ENCODE peak calls at places on chromosomes 16 and 17, in four cellular contexts. C, K, F and R are unnamed samples.

GRCh38 chr17:7842380-7842949 is 8.4 kb downstream of the KDM6B start:
- DNase-seq in C (peak), K (no peak), F (peak), R (peak)

GRCh38 chr16:79286646-79287423 is 313.7 kb downstream of the MAF start:
- DNase-seq in C (peak), K (peak), F (no peak), R (peak)

GRCh38 chr17:79991924-79992656 is 43.6 kb downstream of the TBC1D16 start:
- DNase-seq in C (no peak), K (no peak), F (no peak), R (no peak)

GRCh38 chr16:27439273-27440018 is 37.5 kb downstream of the IL21R start:
- DNase-seq in C (no peak), K (no peak), F (no peak), R (no peak)

GRCh38 chr16:3022697-3023414 is 886 bp downstream of the HCFC1R1 start:
- DNase-seq in C (peak), K (no peak), F (no peak), R (no peak)

GRCh38 chr17:57210224-57210553 is 46.1 kb upstream of the MSI2 start:
- DNase-seq in C (no peak), K (no peak), F (no peak), R (no peak)

GRCh38 chr16:25299792-25300590 is 42.3 kb upstream of the ZKSCAN2 start:
- DNase-seq in C (no peak), K (no peak), F (no peak), R (no peak)

GRCh38 chr16:4339909-4340308 is 11.2 kb downstream of the PAM16 start:
- DNase-seq in C (no peak), K (no peak), F (no peak), R (no peak)

GRCh38 chr17:2302740-2303277 is 776 bp downstream of the SMG6 start:
- DNase-seq in C (no peak), K (no peak), F (no peak), R (no peak)

GRCh38 chr16:28193530-28194423 is 18.0 kb downstream of the XPO6 start:
- DNase-seq in C (peak), K (no peak), F (no peak), R (no peak)

GRCh38 chr16:85919271-85920267 is 20.6 kb downstream of the IRF8 start:
- DNase-seq in C (no peak), K (no peak), F (no peak), R (no peak)

GRCh38 chr17:53462393-53462811 is 360.3 kb upstream of the KIF2B start:
- DNase-seq in C (no peak), K (no peak), F (no peak), R (no peak)

GRCh38 chr16:12260647-12261262 is 284.2 kb downstream of the SNX29 start:
- DNase-seq in C (no peak), K (no peak), F (peak), R (no peak)

GRCh38 chr17:31515226-31515759 is 123.8 kb downstream of the RAB11FIP4 start:
- DNase-seq in C (no peak), K (no peak), F (no peak), R (no peak)

GRCh38 chr16:8795818-8796217 is 1.6 kb downstream of the TMEM186 start:
- DNase-seq in C (no peak), K (no peak), F (no peak), R (no peak)

GRCh38 chr16:78309763-78310162 is 210.3 kb downstream of the WWOX start:
- DNase-seq in C (no peak), K (no peak), F (no peak), R (no peak)

GRCh38 chr16:77588389-77588788 is 133.9 kb upstream of the NUDT7 start:
- DNase-seq in C (no peak), K (no peak), F (no peak), R (no peak)

GRCh38 chr17:67246648-67247415 is 1.8 kb upstream of the HELZ start:
- DNase-seq in C (no peak), K (peak), F (peak), R (no peak)

GRCh38 chr16:57266531-57267268 is 17.8 kb downstream of the PLLP start:
- DNase-seq in C (no peak), K (no peak), F (peak), R (no peak)

GRCh38 chr16:4075534-4075933 is 40.7 kb downstream of the ADCY9 start:
- DNase-seq in C (no peak), K (no peak), F (no peak), R (no peak)

GRCh38 chr16:54934536-54935410 is 4.1 kb downstream of the IRX5 start:
- DNase-seq in C (no peak), K (no peak), F (no peak), R (no peak)

GRCh38 chr16:29825145-29826044 is 5.1 kb downstream of the MVP start:
- DNase-seq in C (no peak), K (no peak), F (peak), R (peak)

GRCh38 chr16:67718668-67719047 is 458 bp downstream of the GFOD2 start:
- DNase-seq in C (no peak), K (no peak), F (peak), R (no peak)

GRCh38 chr17:4215882-4216411 is 47.8 kb downstream of the ANKFY1 start:
- DNase-seq in C (no peak), K (no peak), F (no peak), R (no peak)

GRCh38 chr17:40122944-40123810 is 1.4 kb downstream of the MSL1 start:
- DNase-seq in C (peak), K (no peak), F (peak), R (peak)

GRCh38 chr16:64773184-64773583 is 348.7 kb downstream of the CDH11 start:
- DNase-seq in C (no peak), K (no peak), F (no peak), R (no peak)

GRCh38 chr17:76082326-76083251 is 3.6 kb downstream of the ZACN start:
- DNase-seq in C (no peak), K (no peak), F (no peak), R (peak)

GRCh38 chr17:67620636-67621035 is 97.1 kb upstream of the NOL11 start:
- DNase-seq in C (no peak), K (no peak), F (no peak), R (no peak)

GRCh38 chr17:5715478-5715877 is 131.2 kb upstream of the NLRP1 start:
- DNase-seq in C (peak), K (no peak), F (no peak), R (no peak)

GRCh38 chr17:17682293-17682736 is 1.1 kb downstream of the RAI1 start:
- DNase-seq in C (peak), K (no peak), F (peak), R (no peak)

GRCh38 chr17:28240688-28241340 is 78.2 kb upstream of the TMEM97 start:
- DNase-seq in C (no peak), K (no peak), F (no peak), R (no peak)

GRCh38 chr16:85690469-85691064 is 1.8 kb upstream of the GINS2 start:
- DNase-seq in C (no peak), K (no peak), F (peak), R (no peak)

GRCh38 chr16:75000481-75001081 is 1.8 kb downstream of the ZNRF1 start:
- DNase-seq in C (peak), K (no peak), F (no peak), R (no peak)

GRCh38 chr17:77830816-77831490 is 127.5 kb upstream of the TNRC6C start:
- DNase-seq in C (no peak), K (no peak), F (no peak), R (no peak)

GRCh38 chr17:75769536-75769935 is 4.5 kb upstream of the GALK1 start:
- DNase-seq in C (no peak), K (no peak), F (no peak), R (no peak)

GRCh38 chr17:42121066-42121769 is at the start of gene KAT2A:
- DNase-seq in C (peak), K (no peak), F (peak), R (peak)

GRCh38 chr17:4420692-4421131 is 13.0 kb upstream of the SPNS3 start:
- DNase-seq in C (peak), K (peak), F (peak), R (peak)

GRCh38 chr17:9386401-9386800 is 189.2 kb downstream of the STX8 start:
- DNase-seq in C (peak), K (no peak), F (no peak), R (no peak)

DNA sequence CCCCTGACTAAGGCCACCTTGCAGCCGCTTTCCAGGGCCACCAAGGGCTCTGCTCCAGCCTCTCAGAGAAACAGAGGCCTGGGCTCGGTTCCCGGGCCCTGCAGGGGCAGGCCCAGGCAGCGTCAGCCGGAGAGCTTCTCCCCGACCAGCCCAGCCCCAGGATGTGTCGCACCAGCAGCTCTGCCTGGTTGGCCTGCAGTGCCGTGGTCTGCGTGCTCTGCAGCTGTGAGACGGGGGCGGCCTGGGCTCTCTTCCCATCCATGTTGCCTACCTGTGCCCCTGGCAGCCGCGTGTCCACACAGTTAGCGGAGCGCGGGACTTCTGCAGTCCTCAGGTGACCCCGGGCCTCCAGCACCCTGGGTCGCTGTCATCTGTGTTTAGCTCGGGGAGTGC is 4.8 kb downstream of the IGFALS start:
- DNase-seq in C (no peak), K (no peak), F (no peak), R (no peak)
- TF ChIP-seq SPI1 in C (no peak), K (no peak), F (no peak), R (no peak)

GRCh38 chr17:45060382-45060823 is 714 bp upstream of the NMT1 start:
- DNase-seq in C (no peak), K (no peak), F (no peak), R (no peak)
- TF ChIP-seq SPI1 in C (no peak), K (no peak), F (no peak), R (no peak)

GRCh38 chr17:81865358-81865732 is 5.0 kb upstream of the P4HB start:
- DNase-seq in C (no peak), K (no peak), F (no peak), R (no peak)

GRCh38 chr17:81867123-81867951 is 3.8 kb downstream of the ARHGDIA start:
- DNase-seq in C (peak), K (no peak), F (peak), R (no peak)

GRCh38 chr17:81866440-81867122 is 4.6 kb downstream of the ARHGDIA start:
- DNase-seq in C (peak), K (no peak), F (peak), R (no peak)

GRCh38 chr17:81863833-81864768 is 3.8 kb upstream of the P4HB start:
- DNase-seq in C (no peak), K (no peak), F (no peak), R (no peak)

DNA sequence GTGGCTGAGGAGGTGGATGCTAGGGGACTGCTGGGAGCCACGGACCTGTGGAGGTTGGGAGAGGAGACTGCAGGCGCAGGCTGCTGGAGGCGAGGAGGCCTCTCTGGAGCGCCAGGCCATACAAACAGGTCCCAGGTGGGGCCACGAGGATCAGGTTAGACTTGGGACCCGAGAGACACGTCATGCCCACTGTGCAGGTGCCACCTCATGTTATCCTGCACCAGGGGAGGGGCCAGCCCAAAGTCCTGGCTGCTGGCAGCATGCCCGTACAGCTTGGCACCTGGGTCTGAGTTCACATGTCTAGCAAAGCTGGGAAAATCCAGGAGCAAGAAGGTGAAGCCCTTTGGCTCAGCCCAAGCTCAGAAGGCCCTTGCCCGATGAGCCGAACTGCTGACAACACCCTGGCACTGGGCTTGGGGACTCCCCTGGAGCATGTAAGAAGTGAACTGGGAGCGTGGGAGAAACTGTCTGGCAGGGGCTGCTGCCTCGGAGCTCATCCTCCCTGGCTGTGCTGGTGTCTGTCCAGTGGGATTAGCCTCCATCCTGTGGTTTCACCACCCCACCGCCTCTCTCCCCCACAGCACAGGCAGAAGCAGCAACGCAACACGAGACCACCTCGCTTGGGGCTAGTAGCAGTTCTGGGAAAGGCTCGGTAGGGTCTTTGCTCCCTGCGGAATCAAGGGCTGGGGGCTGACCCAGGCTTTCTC is 5.3 kb downstream of the ARHGDIA start:
- DNase-seq in C (no peak), K (no peak), F (no peak), R (no peak)
- TF ChIP-seq SPI1 in C (no peak), K (no peak), F (no peak), R (no peak)

GRCh38 chr16:50340578-50340977 is 28.2 kb downstream of the BRD7 start:
- DNase-seq in C (no peak), K (no peak), F (no peak), R (no peak)

GRCh38 chr16:50336884-50337283 is 31.9 kb downstream of the BRD7 start:
- DNase-seq in C (no peak), K (no peak), F (no peak), R (no peak)

GRCh38 chr16:50335198-50335958 is 33.4 kb downstream of the BRD7 start:
- DNase-seq in C (no peak), K (no peak), F (peak), R (no peak)

GRCh38 chr16:50334106-50334975 is 34.4 kb downstream of the BRD7 start:
- DNase-seq in C (no peak), K (no peak), F (peak), R (no peak)

DNA sequence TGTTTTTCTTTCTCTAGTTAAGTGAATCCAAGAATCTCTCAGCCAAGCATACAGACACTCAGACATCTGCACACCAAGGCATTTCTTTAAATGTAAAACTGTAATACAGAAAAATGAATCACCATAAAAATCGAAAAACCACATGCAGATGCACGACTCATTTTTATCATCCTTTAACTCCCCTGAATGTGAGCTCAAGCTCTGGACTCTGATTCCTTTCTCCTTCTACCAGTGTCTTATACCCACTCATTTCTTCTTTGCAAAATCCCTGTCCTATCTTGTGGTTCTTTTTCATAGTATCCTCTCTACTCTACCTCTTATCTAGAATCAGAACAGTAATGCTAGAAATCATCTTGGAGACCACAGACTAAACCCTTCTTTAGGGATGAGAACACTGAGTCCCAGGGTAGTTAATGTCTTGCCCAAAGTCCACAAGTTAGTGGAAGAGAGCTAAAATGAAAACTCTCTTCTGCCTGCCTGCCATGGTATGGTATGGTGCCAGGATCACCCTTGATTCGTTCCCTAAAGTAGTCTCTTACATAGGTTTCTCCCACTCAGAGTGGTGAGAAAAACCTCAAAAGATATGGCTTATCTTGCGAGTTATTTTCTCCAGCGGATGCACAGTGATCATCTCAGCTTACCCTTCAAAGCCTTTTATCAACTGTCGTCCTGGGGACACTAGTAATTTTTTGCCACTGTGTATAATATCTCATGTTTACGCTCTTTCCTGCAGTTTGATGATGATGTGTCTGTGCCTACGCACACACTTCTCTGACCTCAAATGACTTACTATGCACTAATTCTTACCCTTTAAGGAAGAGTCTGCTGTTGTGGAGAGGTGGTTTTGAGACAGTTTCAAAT is 30.2 kb downstream of the BRD7 start:
- DNase-seq in C (no peak), K (no peak), F (peak), R (no peak)
- TF ChIP-seq SPI1 in C (no peak), K (no peak), F (no peak), R (no peak)

GRCh38 chr17:48378696-48379095 is 51.3 kb downstream of the SKAP1 start:
- DNase-seq in C (no peak), K (no peak), F (no peak), R (no peak)

GRCh38 chr17:48388955-48389764 is 40.9 kb downstream of the SKAP1 start:
- DNase-seq in C (no peak), K (no peak), F (no peak), R (no peak)

GRCh38 chr17:48382989-48383388 is 47.0 kb downstream of the SKAP1 start:
- DNase-seq in C (no peak), K (no peak), F (no peak), R (no peak)

GRCh38 chr17:48385303-48385702 is 44.7 kb downstream of the SKAP1 start:
- DNase-seq in C (no peak), K (no peak), F (no peak), R (no peak)

GRCh38 chr17:48384164-48384563 is 45.9 kb downstream of the SKAP1 start:
- DNase-seq in C (no peak), K (no peak), F (no peak), R (no peak)
- TF ChIP-seq SPI1 in C (no peak), K (no peak), F (peak), R (no peak)

GRCh38 chr16:47590472-47590871 is 129.3 kb downstream of the PHKB start:
- DNase-seq in C (no peak), K (no peak), F (no peak), R (no peak)

DNA sequence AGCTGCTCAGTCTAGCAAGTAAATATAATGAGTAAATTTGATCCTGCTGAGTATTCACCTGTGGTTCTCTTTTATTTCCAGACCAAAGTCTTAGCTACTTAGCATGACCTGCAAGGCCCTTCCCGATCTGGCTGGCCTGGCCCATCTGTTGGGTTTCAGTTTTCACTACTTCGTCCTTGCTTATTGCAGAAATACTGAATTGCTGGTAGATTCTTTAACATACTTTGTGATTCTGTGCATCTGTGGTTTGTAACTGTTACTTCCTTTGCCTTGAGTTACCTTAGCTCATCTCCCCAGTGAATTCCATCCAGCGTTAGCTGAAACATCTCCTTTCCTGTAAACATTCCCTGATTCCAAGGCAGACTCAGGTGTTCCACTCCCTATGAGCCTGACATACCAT is 131.1 kb downstream of the PHKB start:
- DNase-seq in C (no peak), K (no peak), F (no peak), R (no peak)
- TF ChIP-seq SPI1 in C (no peak), K (no peak), F (no peak), R (no peak)

GRCh38 chr16:87780385-87780989 is 14.7 kb upstream of the KLHDC4 start:
- DNase-seq in C (peak), K (peak), F (peak), R (no peak)
- TF ChIP-seq SPI1 in C (peak), K (peak), F (peak), R (peak)

GRCh38 chr16:89565506-89566372 is 5.3 kb downstream of the RPL13 start:
- DNase-seq in C (peak), K (no peak), F (peak), R (no peak)
- TF ChIP-seq SPI1 in C (no peak), K (no peak), F (peak), R (no peak)